ENCODE peak calls at places on chromosome 2, in nine cellular contexts. Q is lower lobe of right lung, P is fibroblast of lung, Z is nephron progenitor cell, V is HL-60, M is upper lobe of right lung, F is glutamatergic neuron, A is AG04450, Y is HFFc6. H is an unnamed sample.

GRCh38 chr2:233816334-233816733 is 38.0 kb downstream of the HJURP start:
- DNase-seq in Q (no peak), P (no peak), Z (no peak), V (no peak), M (peak), F (no peak), A (no peak), Y (no peak), H (no peak)

GRCh38 chr2:129074526-129074925 is 755.9 kb upstream of the HS6ST1 start:
- DNase-seq in Q (no peak), P (no peak), Z (no peak), V (no peak), M (no peak), F (no peak), A (no peak), Y (no peak), H (no peak)

GRCh38 chr2:128317186-128317897 is 1.3 kb downstream of the HS6ST1 start:
- DNase-seq in Q (peak), P (no peak), Z (no peak), V (no peak), M (peak), F (no peak), A (no peak), Y (no peak), H (peak)

GRCh38 chr2:210004893-210005292 is 2.5 kb downstream of the RPE start:
- DNase-seq in Q (no peak), P (no peak), Z (no peak), V (no peak), M (no peak), F (no peak), A (no peak), Y (no peak), H (no peak)

GRCh38 chr2:176960736-176961135 is 251.9 kb upstream of the HNRNPA3 start:
- DNase-seq in Q (no peak), P (no peak), Z (peak), V (no peak), M (no peak), F (peak), A (no peak), Y (no peak), H (no peak)

GRCh38 chr2:43223412-43224040 is 2.9 kb downstream of the ZFP36L2 start:
- DNase-seq in Q (peak), P (peak), Z (no peak), V (no peak), M (no peak), F (no peak), A (no peak), Y (no peak), H (no peak)

GRCh38 chr2:226213717-226214116 is 585.9 kb downstream of the IRS1 start:
- DNase-seq in Q (no peak), P (peak), Z (no peak), V (no peak), M (no peak), F (no peak), A (peak), Y (peak), H (no peak)

GRCh38 chr2:134231965-134232340 is 21.9 kb upstream of the MGAT5 start:
- DNase-seq in Q (no peak), P (peak), Z (no peak), V (no peak), M (no peak), F (no peak), A (no peak), Y (peak), H (no peak)

GRCh38 chr2:134206029-134206428 is 47.8 kb upstream of the MGAT5 start:
- DNase-seq in Q (no peak), P (peak), Z (no peak), V (no peak), M (no peak), F (no peak), A (no peak), Y (no peak), H (no peak)

DNA sequence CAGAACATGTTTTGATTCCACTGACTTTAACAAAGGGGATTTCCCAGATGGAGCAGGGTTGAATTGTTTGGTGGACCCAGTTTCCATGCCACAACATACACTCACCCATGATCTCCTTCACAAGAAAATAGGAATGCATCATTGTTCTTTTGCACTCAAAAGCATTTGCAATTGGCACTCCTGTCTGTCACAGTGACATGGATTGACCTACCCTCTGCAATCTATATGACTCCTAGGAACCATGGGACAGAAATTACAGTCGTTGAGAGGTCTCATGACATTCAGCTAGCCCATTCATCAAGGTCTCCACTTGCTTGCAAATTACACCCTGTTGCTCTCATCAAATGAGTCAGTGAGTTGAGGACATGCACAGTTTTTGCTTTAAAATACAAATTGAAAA is 448.5 kb downstream of the LPIN1 start:
- DNase-seq in Q (no peak), P (no peak), Z (no peak), V (no peak), M (no peak), F (no peak), A (no peak), Y (no peak), H (no peak)
- TF ChIP-seq CTCF in Q (no peak), P (no peak), Z (no peak), V (no peak), M (no peak), F (no peak), A (no peak), Y (no peak), H (no peak)

DNA sequence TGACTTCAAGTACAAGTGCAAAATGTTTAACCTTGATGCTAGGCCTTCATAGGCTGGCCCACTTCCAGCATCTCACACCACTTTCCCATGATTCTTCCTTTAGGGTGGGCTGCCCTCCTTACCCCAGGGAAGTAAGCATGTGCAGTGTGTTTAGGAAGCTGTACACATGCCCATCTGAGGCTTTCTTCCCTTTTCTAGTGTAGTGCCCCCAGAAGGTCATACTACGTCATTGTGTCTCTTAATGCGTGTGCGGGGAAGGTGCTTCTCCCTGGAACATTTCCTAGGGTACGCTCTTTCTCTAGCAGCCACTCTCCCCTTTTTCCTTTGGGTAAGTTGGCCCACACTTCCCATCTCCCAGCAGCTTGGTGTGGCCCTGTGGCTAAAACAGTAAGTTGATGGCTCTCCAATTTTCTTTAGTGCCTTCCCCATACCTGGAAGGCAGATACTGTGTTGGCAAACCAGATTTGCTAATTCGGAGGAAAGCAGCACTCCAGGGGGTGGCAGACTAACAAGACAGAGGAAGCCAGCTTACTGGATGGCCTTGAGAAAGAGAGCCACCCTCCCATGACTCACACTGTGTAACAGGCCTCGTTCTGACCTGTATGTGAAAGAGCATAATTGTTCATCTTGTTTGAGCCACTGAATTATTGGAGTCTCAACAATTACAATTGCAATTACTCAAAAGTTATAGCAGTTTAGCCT is 1.1 kb upstream of the SULT6B1 start:
- DNase-seq in Q (no peak), P (peak), Z (no peak), V (peak), M (no peak), F (no peak), A (no peak), Y (peak), H (no peak)
- TF ChIP-seq CTCF in Q (no peak), P (no peak), Z (no peak), V (no peak), M (no peak), F (no peak), A (no peak), Y (peak), H (no peak)

GRCh38 chr2:79770926-79771325 is 258.1 kb downstream of the CTNNA2 start:
- DNase-seq in Q (no peak), P (no peak), Z (no peak), V (no peak), M (no peak), F (no peak), A (no peak), Y (no peak), H (no peak)
- TF ChIP-seq CTCF in Q (no peak), P (no peak), Z (no peak), V (no peak), M (no peak), F (no peak), A (no peak), Y (no peak), H (no peak)

GRCh38 chr2:19542796-19543195 is 184.4 kb upstream of the OSR1 start:
- DNase-seq in Q (no peak), P (peak), Z (no peak), V (no peak), M (no peak), F (no peak), A (no peak), Y (no peak), H (no peak)
- TF ChIP-seq CTCF in Q (no peak), P (no peak), Z (no peak), V (no peak), M (no peak), F (no peak), A (no peak), Y (no peak), H (no peak)

GRCh38 chr2:85699325-85699724 is 5.2 kb downstream of the GNLY start:
- DNase-seq in Q (no peak), P (no peak), Z (no peak), V (no peak), M (no peak), F (no peak), A (no peak), Y (no peak), H (no peak)
- TF ChIP-seq CTCF in Q (no peak), P (no peak), Z (no peak), V (no peak), M (no peak), F (no peak), A (no peak), Y (no peak), H (no peak)

H was measured in chondrocyte.